ENCODE peak calls at places on chromosome 6, in seven cellular contexts. M, N, X, Y, R, D and V are unnamed samples.

GRCh38 chr6:109236140-109237081 is 141.1 kb downstream of the CEP57L1 start:
- DNase-seq in M (no peak), N (no peak), X (no peak), Y (no peak), R (no peak), D (peak; percentile 51), V (no peak)

GRCh38 chr6:31738048-31738979 is 1.5 kb upstream of the MSH5 start:
- DNase-seq in M (peak; percentile 87), N (no peak), X (peak; percentile 81), Y (no peak), R (peak; percentile 55), D (peak; percentile 10), V (no peak)

GRCh38 chr6:158817298-158818007 is 1.7 kb downstream of the EZR start:
- DNase-seq in M (peak; percentile 41), N (no peak), X (no peak), Y (no peak), R (no peak), D (no peak), V (no peak)

GRCh38 chr6:133041020-133041419 is 200.1 kb upstream of the EYA4 start:
- DNase-seq in M (no peak), N (no peak), X (no peak), Y (no peak), R (no peak), D (no peak), V (no peak)

GRCh38 chr6:32845381-32845884 is 1.6 kb upstream of the PSMB8 start:
- DNase-seq in M (no peak), N (no peak), X (peak; percentile 62), Y (no peak), R (no peak), D (no peak), V (no peak)

GRCh38 chr6:119066426-119067001 is 11.9 kb downstream of the FAM184A start:
- DNase-seq in M (no peak), N (no peak), X (no peak), Y (no peak), R (no peak), D (no peak), V (no peak)

GRCh38 chr6:144305567-144305966 is 20.4 kb downstream of the UTRN start:
- DNase-seq in M (no peak), N (no peak), X (no peak), Y (no peak), R (no peak), D (no peak), V (no peak)

GRCh38 chr6:142013286-142013685 is 119.4 kb upstream of the GJE1 start:
- DNase-seq in M (peak; percentile 87), N (no peak), X (no peak), Y (no peak), R (peak; percentile 20), D (no peak), V (no peak)

GRCh38 chr6:1930356-1930755 is 315.0 kb downstream of the GMDS start:
- DNase-seq in M (no peak), N (no peak), X (no peak), Y (no peak), R (no peak), D (no peak), V (no peak)

GRCh38 chr6:3398165-3398562 is 58.7 kb downstream of the SLC22A23 start:
- DNase-seq in M (no peak), N (no peak), X (no peak), Y (no peak), R (no peak), D (no peak), V (no peak)

GRCh38 chr6:82363368-82364086 is at the start of gene TPBG:
- DNase-seq in M (peak; percentile 56), N (no peak), X (no peak), Y (no peak), R (peak; percentile 44), D (no peak), V (no peak)

GRCh38 chr6:134599079-134599478 is 281.2 kb upstream of the SGK1 start:
- DNase-seq in M (no peak), N (no peak), X (no peak), Y (no peak), R (no peak), D (no peak), V (no peak)

GRCh38 chr6:149054559-149055194 is 262.8 kb upstream of the TAB2 start:
- DNase-seq in M (no peak), N (no peak), X (no peak), Y (no peak), R (no peak), D (no peak), V (no peak)

GRCh38 chr6:209432-210103 is 82.7 kb upstream of the DUSP22 start:
- DNase-seq in M (no peak), N (no peak), X (no peak), Y (no peak), R (no peak), D (no peak), V (no peak)

GRCh38 chr6:159693894-159694545 is 979 bp upstream of the SOD2 start:
- DNase-seq in M (no peak), N (no peak), X (peak; percentile 68), Y (no peak), R (peak; percentile 11), D (no peak), V (no peak)

GRCh38 chr6:118993803-118994231 is 58.9 kb upstream of the MCM9 start:
- DNase-seq in M (no peak), N (no peak), X (no peak), Y (no peak), R (no peak), D (no peak), V (no peak)

GRCh38 chr6:4345543-4345942 is 210.2 kb upstream of the ECI2 start:
- DNase-seq in M (no peak), N (peak; percentile 55), X (no peak), Y (no peak), R (no peak), D (no peak), V (no peak)